ENCODE peak calls at places on chromosomes 6 and 20, in four cellular contexts. Z is stimulated activated CD8-positive, alpha-beta memory T cell treated with anti-CD3 and anti-CD28 coated beads, Interleukin-12 subunit alpha, Interleukin-12 subunit beta, amount 100 ng/mL, for 1 hour; T is nephron progenitor cell; D is adrenal gland. C is an unnamed sample.

GRCh38 chr6:143802833-143803565 is 40.1 kb upstream of the LTV1 start:
- DNase-seq in T (no peak), Z (no peak), D (no peak), C (no peak)

GRCh38 chr20:46260480-46260879 is 47.8 kb downstream of the CDH22 start:
- DNase-seq in D (peak), T (no peak), Z (no peak), C (no peak)

GRCh38 chr6:35435075-35435837 is 16.9 kb upstream of the FANCE start:
- DNase-seq in D (no peak), T (no peak), Z (no peak), C (no peak)

GRCh38 chr6:38337819-38338465 is 301.8 kb downstream of the BTBD9 start:
- DNase-seq in D (no peak), T (no peak), Z (no peak), C (no peak)

GRCh38 chr6:84623956-84624680 is 140.3 kb downstream of the TBX18 start:
- DNase-seq in D (no peak), Z (no peak), T (no peak), C (no peak)

GRCh38 chr6:107692351-107692750 is 131.8 kb downstream of the SCML4 start:
- DNase-seq in D (no peak), Z (no peak), T (no peak), C (no peak)

GRCh38 chr6:21680611-21681010 is 87.1 kb downstream of the SOX4 start:
- DNase-seq in T (no peak), Z (no peak), D (no peak), C (no peak)

GRCh38 chr6:27025351-27025750 is 222.2 kb upstream of the PRSS16 start:
- DNase-seq in T (no peak), Z (no peak), D (no peak), C (no peak)

GRCh38 chr20:49284818-49285217 is 7.0 kb upstream of the ZNFX1 start:
- DNase-seq in T (no peak), Z (no peak), D (no peak), C (no peak)

GRCh38 chr6:113184736-113185135 is 672.4 kb upstream of the MARCKS start:
- DNase-seq in D (no peak), T (no peak), Z (no peak), C (no peak)

GRCh38 chr20:44653536-44653935 is 2.0 kb upstream of the ADA start:
- DNase-seq in Z (no peak), D (no peak), T (no peak), C (no peak)

GRCh38 chr6:56877922-56878321 is 77.0 kb upstream of the BEND6 start:
- DNase-seq in Z (no peak), T (no peak), D (no peak), C (no peak)

GRCh38 chr20:43938932-43939761 is 24.5 kb downstream of the TOX2 start:
- DNase-seq in D (peak), T (no peak), Z (no peak), C (no peak)

GRCh38 chr6:31122803-31123706 is 2.8 kb upstream of the CDSN start:
- DNase-seq in Z (no peak), T (no peak), D (peak), C (no peak)

GRCh38 chr6:168029459-168030217 is 32.2 kb downstream of the KIF25 start:
- DNase-seq in T (no peak), D (no peak), Z (no peak), C (no peak)

GRCh38 chr6:117505337-117505736 is 22.9 kb downstream of the DCBLD1 start:
- DNase-seq in Z (no peak), T (no peak), D (no peak), C (no peak)

GRCh38 chr6:133997267-133997666 is 44.2 kb downstream of the TBPL1 start:
- DNase-seq in Z (no peak), T (no peak), D (no peak), C (no peak)

GRCh38 chr6:150857062-150857905 is 8.2 kb upstream of the MTHFD1L start:
- DNase-seq in T (no peak), D (peak), Z (no peak), C (no peak)

GRCh38 chr6:150006961-150007464 is 18.3 kb downstream of the RAET1L start:
- DNase-seq in D (no peak), Z (no peak), T (peak), C (peak)

GRCh38 chr6:76275746-76276145 is 203.3 kb upstream of the IMPG1 start:
- DNase-seq in D (no peak), T (no peak), Z (no peak), C (peak)

GRCh38 chr6:44076366-44077200 is 50.7 kb downstream of the MRPL14 start:
- DNase-seq in D (peak), Z (no peak), T (peak), C (peak)

GRCh38 chr6:411402-412145 is 20.0 kb downstream of the IRF4 start:
- DNase-seq in Z (no peak), T (peak), D (no peak), C (no peak)

GRCh38 chr6:122671246-122671645 is 61.0 kb downstream of the PKIB start:
- DNase-seq in Z (no peak), T (no peak), D (no peak), C (no peak)

GRCh38 chr6:140445474-140446004 is 1071.1 kb upstream of the CITED2 start:
- DNase-seq in T (no peak), Z (no peak), D (no peak), C (no peak)

C was measured in HEK293T.